ENCODE peak calls at places on chromosomes 12 and 14, in five cellular contexts. K, V, R, M and Z are unnamed samples.

GRCh38 chr12:46942579-46942978 is 116.8 kb upstream of the SLC38A4 start:
- DNase-seq in K (no peak), V (peak; percentile 79), R (peak; percentile 57), M (no peak), Z (no peak)

GRCh38 chr12:3630621-3631271 is 122.2 kb downstream of the CRACR2A start:
- DNase-seq in K (no peak), V (no peak), R (no peak), M (peak; percentile 33), Z (no peak)

GRCh38 chr12:65948320-65949008 is 124.2 kb downstream of the HMGA2 start:
- DNase-seq in K (no peak), V (peak; percentile 96), R (peak; percentile 96), M (no peak), Z (peak; percentile 93)

GRCh38 chr14:85142982-85143381 is 387.0 kb upstream of the FLRT2 start:
- DNase-seq in K (no peak), V (no peak), R (peak; percentile 52), M (no peak), Z (peak; percentile 28)

GRCh38 chr14:96094656-96095055 is 55.5 kb downstream of the C14orf132 start:
- DNase-seq in K (no peak), V (no peak), R (no peak), M (no peak), Z (no peak)

GRCh38 chr14:51443195-51444018 is 203.4 kb downstream of the TMX1 start:
- DNase-seq in K (no peak), V (peak; percentile 61), R (peak; percentile 22), M (no peak), Z (no peak)

GRCh38 chr12:104669057-104669770 is 212.5 kb downstream of the CHST11 start:
- DNase-seq in K (peak; percentile 30), V (no peak), R (peak; percentile 37), M (no peak), Z (peak; percentile 70)

GRCh38 chr12:48351022-48351708 is 446 bp upstream of the ZNF641 start:
- DNase-seq in K (no peak), V (peak; percentile 59), R (peak; percentile 66), M (no peak), Z (peak; percentile 91)

GRCh38 chr12:108424026-108424425 is 84.9 kb upstream of the CMKLR1 start:
- DNase-seq in K (no peak), V (no peak), R (no peak), M (no peak), Z (no peak)

GRCh38 chr12:20852649-20853048 is 42.1 kb downstream of the SLCO1B3 start:
- DNase-seq in K (no peak), V (no peak), R (no peak), M (no peak), Z (no peak)

GRCh38 chr14:102418853-102419240 is 56.1 kb downstream of the TECPR2 start:
- DNase-seq in K (no peak), V (no peak), R (no peak), M (no peak), Z (no peak)

GRCh38 chr12:47988073-47989022 is 15.9 kb downstream of the COL2A1 start:
- DNase-seq in K (no peak), V (peak; percentile 33), R (peak; percentile 35), M (no peak), Z (no peak)

GRCh38 chr12:57576613-57577160 is 14.3 kb upstream of the PIP4K2C start:
- DNase-seq in K (no peak), V (no peak), R (no peak), M (no peak), Z (no peak)

GRCh38 chr12:79677667-79678066 is 13.1 kb downstream of the PAWR start:
- DNase-seq in K (no peak), V (no peak), R (no peak), M (no peak), Z (no peak)

GRCh38 chr14:53017837-53018236 is 67.0 kb upstream of the FERMT2 start:
- DNase-seq in K (no peak), V (no peak), R (no peak), M (no peak), Z (no peak)

GRCh38 chr14:93231129-93231979 is 24.3 kb downstream of the UBR7 start:
- DNase-seq in K (no peak), V (peak; percentile 59), R (peak; percentile 59), M (no peak), Z (peak; percentile 53)

GRCh38 chr12:85441025-85441424 is 161.0 kb downstream of the ALX1 start:
- DNase-seq in K (no peak), V (no peak), R (no peak), M (no peak), Z (no peak)

GRCh38 chr12:97292588-97292987 is 170.0 kb upstream of the RMST start:
- DNase-seq in K (no peak), V (no peak), R (no peak), M (peak; percentile 70), Z (no peak)

GRCh38 chr14:52825085-52825484 is 33.7 kb upstream of the GNPNAT1 start:
- DNase-seq in K (no peak), V (no peak), R (no peak), M (no peak), Z (no peak)

GRCh38 chr12:64916431-64916830 is 92.0 kb downstream of the TBC1D30 start:
- DNase-seq in K (no peak), V (no peak), R (no peak), M (no peak), Z (no peak)

GRCh38 chr12:89424846-89425245 is 72.5 kb upstream of the DUSP6 start:
- DNase-seq in K (no peak), V (no peak), R (no peak), M (no peak), Z (no peak)

GRCh38 chr14:55123101-55123500 is 6.0 kb upstream of the LGALS3 start:
- DNase-seq in K (no peak), V (peak; percentile 98), R (peak; percentile 93), M (no peak), Z (peak; percentile 74)

DNA sequence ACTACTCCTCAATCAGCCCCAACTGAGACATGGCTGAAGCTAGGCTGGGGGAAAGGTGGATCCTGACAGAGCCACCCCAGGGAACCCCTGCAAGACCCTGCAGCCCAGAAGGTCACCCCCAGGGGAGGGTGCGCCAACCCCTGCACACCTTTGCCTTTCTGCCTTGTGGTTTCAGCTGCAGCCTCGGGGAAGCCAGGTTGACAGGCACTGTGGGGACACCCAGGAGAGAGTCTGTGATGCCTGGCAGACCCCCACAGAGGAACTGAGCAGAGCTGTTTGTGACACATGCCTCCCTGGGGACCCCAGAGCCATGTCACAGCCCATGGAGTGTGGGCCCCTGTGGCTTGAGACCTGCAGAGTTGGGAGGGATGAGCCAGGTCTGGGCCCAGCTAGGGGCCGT is 11.8 kb upstream of the HHIPL1 start:
- DNase-seq in K (no peak), V (no peak), R (no peak), M (peak; percentile 59), Z (no peak)
- H3K4me3 ChIP-seq in K (no peak overlapping the region), V (no peak overlapping the region), R (no peak overlapping the region), M (no peak overlapping the region), Z (no peak overlapping the region)

DNA sequence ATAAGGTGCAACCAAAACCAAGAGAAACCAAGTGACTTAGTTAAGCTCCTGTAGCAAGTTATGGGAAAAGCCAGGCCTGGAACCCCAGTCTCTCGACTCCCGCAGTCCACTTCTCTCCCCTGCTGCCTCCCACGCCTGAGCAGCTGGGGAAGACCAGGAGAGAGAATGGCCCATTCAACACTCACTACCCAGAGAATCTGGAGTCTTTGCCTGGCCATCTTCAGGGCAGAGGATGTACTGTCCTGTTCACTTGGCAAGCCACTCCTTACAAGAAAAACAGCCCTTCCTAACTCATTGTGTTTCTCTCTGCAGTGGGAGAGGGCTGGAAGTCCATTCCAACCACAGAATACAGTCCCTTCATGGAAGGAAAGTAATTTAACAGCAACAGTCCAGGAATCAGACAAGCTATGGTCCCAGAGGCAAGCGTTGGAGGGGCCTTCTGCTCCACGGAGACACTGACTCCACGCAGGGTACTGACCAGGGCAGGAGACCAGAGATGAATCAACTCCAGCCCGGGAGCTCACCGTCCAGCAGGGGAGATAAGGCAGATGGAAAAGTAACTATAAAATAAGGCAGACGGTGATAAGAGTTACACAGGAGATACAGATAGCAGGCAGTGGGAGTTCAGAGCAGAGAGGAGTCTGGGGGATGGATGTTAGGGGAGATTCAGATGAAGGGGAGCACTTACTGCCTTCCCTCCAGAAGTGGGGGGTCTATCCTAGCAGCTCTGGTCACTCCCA is 1.6 kb downstream of the PITPNM2 start:
- DNase-seq in K (peak; percentile 72), V (no peak), R (no peak), M (no peak), Z (peak; percentile 44)
- H3K4me3 ChIP-seq in K (peak overlapping the region; percentile 56), V (peak overlapping the region; percentile 53), R (peak overlapping the region; percentile 57), M (no peak overlapping the region), Z (peak overlapping the region; percentile 67)

GRCh38 chr12:54704187-54704586 is 56.0 kb upstream of the DCD start:
- DNase-seq in K (no peak), V (no peak), R (no peak), M (no peak), Z (no peak)

GRCh38 chr12:54697836-54698235 is 49.7 kb upstream of the DCD start:
- DNase-seq in K (no peak), V (no peak), R (no peak), M (no peak), Z (no peak)

GRCh38 chr12:54701940-54702592 is 53.9 kb upstream of the DCD start:
- DNase-seq in K (peak; percentile 38), V (peak; percentile 41), R (peak; percentile 32), M (peak; percentile 62), Z (peak; percentile 51)

DNA sequence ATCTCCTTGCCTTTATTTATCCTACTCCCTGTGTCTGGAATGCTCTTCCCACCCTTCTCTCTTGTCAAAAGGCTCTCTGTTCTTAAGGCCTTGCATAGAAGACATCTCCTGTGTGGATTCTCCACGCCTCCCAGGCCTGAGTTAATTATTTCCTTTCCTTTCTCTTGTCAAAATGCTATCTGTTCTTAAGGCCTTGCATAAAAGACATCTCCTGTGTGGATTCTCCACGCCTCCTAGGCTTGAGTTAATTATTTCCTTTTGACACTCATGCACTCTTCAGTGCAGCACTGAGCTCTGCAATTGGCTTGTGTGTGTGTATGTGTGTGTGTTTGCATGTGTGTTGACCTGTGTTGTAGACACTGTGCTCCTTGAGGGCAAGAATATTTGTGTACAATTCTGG is 52.1 kb upstream of the DCD start:
- DNase-seq in K (no peak), V (no peak), R (no peak), M (no peak), Z (no peak)
- H3K4me3 ChIP-seq in K (no peak overlapping the region), V (no peak overlapping the region), R (no peak overlapping the region), M (no peak overlapping the region), Z (no peak overlapping the region)

DNA sequence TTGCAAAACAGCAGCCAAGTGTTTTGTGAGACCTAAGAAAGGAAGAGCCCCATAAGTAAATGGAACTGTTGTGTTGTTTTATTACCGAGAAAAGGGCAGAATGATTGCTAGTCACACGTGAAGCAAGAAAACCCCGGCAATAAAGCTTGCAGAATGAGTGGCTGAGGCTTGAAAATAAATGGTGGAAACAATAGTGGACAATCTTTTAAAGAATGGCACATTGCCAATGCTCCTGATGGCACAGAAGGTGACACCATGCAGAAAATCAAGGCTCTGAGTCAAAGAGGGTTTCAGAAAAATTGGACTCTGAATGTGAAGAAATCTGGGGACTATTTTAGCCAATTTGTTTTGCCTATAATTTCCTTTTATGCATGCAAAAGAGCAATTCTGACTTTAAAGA is 4.0 kb upstream of the AQP2 start:
- DNase-seq in K (no peak), V (no peak), R (no peak), M (no peak), Z (no peak)
- H3K4me3 ChIP-seq in K (no peak overlapping the region), V (no peak overlapping the region), R (no peak overlapping the region), M (no peak overlapping the region), Z (no peak overlapping the region)

GRCh38 chr14:105568859-105569766 is 42.7 kb downstream of the TMEM121 start:
- DNase-seq in K (no peak), V (no peak), R (no peak), M (peak; percentile 10), Z (no peak)

GRCh38 chr14:105562713-105563346 is 36.4 kb downstream of the TMEM121 start:
- DNase-seq in K (no peak), V (no peak), R (no peak), M (peak; percentile 25), Z (no peak)

GRCh38 chr14:105563347-105563737 is 37.0 kb downstream of the TMEM121 start:
- DNase-seq in K (no peak), V (no peak), R (no peak), M (peak; percentile 4), Z (no peak)
- H3K4me3 ChIP-seq in K (no peak overlapping the region), V (no peak overlapping the region), R (no peak overlapping the region), M (no peak overlapping the region), Z (no peak overlapping the region)